ENCODE peak calls at places on chromosomes 7 and 10, in five cellular contexts. One of them, this sample, is unnamed.

GRCh38 chr10:792083-792791 is 102.8 kb upstream of the DIP2C start:
- DNase-seq in Calu3: no peak
- DNase-seq in germinal center: no peak
- DNase-seq in adipocyte: no peak
- DNase-seq in activated naive CD4-positive, alpha-beta T cell treated with anti-CD3 and anti-CD28 coated beads, Interleukin-2, amount 50 U/mL, for 16 hours: no peak
- DNase-seq in this sample: no peak

GRCh38 chr10:79206300-79207095 is 137.7 kb downstream of the ZMIZ1 start:
- DNase-seq in Calu3: no peak
- DNase-seq in germinal center: no peak
- DNase-seq in adipocyte: no peak
- DNase-seq in activated naive CD4-positive, alpha-beta T cell treated with anti-CD3 and anti-CD28 coated beads, Interleukin-2, amount 50 U/mL, for 16 hours: no peak
- DNase-seq in this sample: no peak

GRCh38 chr7:50660040-50660829 is 95.0 kb upstream of the DDC start:
- DNase-seq in Calu3: no peak
- DNase-seq in germinal center: peak; percentile 41
- DNase-seq in adipocyte: no peak
- DNase-seq in activated naive CD4-positive, alpha-beta T cell treated with anti-CD3 and anti-CD28 coated beads, Interleukin-2, amount 50 U/mL, for 16 hours: peak; percentile 21
- DNase-seq in this sample: peak; percentile 51

GRCh38 chr7:20219062-20219445 is 1.9 kb upstream of the MACC1 start:
- DNase-seq in Calu3: no peak
- DNase-seq in germinal center: no peak
- DNase-seq in adipocyte: no peak
- DNase-seq in activated naive CD4-positive, alpha-beta T cell treated with anti-CD3 and anti-CD28 coated beads, Interleukin-2, amount 50 U/mL, for 16 hours: no peak
- DNase-seq in this sample: no peak

GRCh38 chr10:100174699-100175677 is 10.8 kb downstream of the ERLIN1 start:
- DNase-seq in Calu3: no peak
- DNase-seq in germinal center: no peak
- DNase-seq in adipocyte: no peak
- DNase-seq in activated naive CD4-positive, alpha-beta T cell treated with anti-CD3 and anti-CD28 coated beads, Interleukin-2, amount 50 U/mL, for 16 hours: no peak
- DNase-seq in this sample: no peak

GRCh38 chr10:10551595-10551994 is 466.1 kb upstream of the CELF2 start:
- DNase-seq in Calu3: no peak
- DNase-seq in germinal center: no peak
- DNase-seq in adipocyte: no peak
- DNase-seq in activated naive CD4-positive, alpha-beta T cell treated with anti-CD3 and anti-CD28 coated beads, Interleukin-2, amount 50 U/mL, for 16 hours: no peak
- DNase-seq in this sample: no peak

GRCh38 chr7:26048663-26049062 is 103.3 kb upstream of the NFE2L3 start:
- DNase-seq in Calu3: no peak
- DNase-seq in germinal center: no peak
- DNase-seq in adipocyte: no peak
- DNase-seq in activated naive CD4-positive, alpha-beta T cell treated with anti-CD3 and anti-CD28 coated beads, Interleukin-2, amount 50 U/mL, for 16 hours: no peak
- DNase-seq in this sample: no peak

GRCh38 chr10:104259456-104259855 is 4.8 kb downstream of the GSTO1 start:
- DNase-seq in Calu3: no peak
- DNase-seq in germinal center: no peak
- DNase-seq in adipocyte: no peak
- DNase-seq in activated naive CD4-positive, alpha-beta T cell treated with anti-CD3 and anti-CD28 coated beads, Interleukin-2, amount 50 U/mL, for 16 hours: no peak
- DNase-seq in this sample: no peak

GRCh38 chr10:98563811-98564210 is 117.1 kb upstream of the HPS1 start:
- DNase-seq in Calu3: no peak
- DNase-seq in germinal center: no peak
- DNase-seq in adipocyte: no peak
- DNase-seq in activated naive CD4-positive, alpha-beta T cell treated with anti-CD3 and anti-CD28 coated beads, Interleukin-2, amount 50 U/mL, for 16 hours: no peak
- DNase-seq in this sample: no peak

GRCh38 chr7:48427671-48428070 is 256.4 kb downstream of the ABCA13 start:
- DNase-seq in Calu3: no peak
- DNase-seq in germinal center: no peak
- DNase-seq in adipocyte: no peak
- DNase-seq in activated naive CD4-positive, alpha-beta T cell treated with anti-CD3 and anti-CD28 coated beads, Interleukin-2, amount 50 U/mL, for 16 hours: no peak
- DNase-seq in this sample: no peak

GRCh38 chr10:94858022-94858421 is 80.4 kb upstream of the CYP2C9 start:
- DNase-seq in Calu3: no peak
- DNase-seq in germinal center: no peak
- DNase-seq in adipocyte: no peak
- DNase-seq in activated naive CD4-positive, alpha-beta T cell treated with anti-CD3 and anti-CD28 coated beads, Interleukin-2, amount 50 U/mL, for 16 hours: no peak
- DNase-seq in this sample: no peak

GRCh38 chr10:16984242-16984641 is 145.4 kb downstream of the CUBN start:
- DNase-seq in Calu3: no peak
- DNase-seq in germinal center: no peak
- DNase-seq in adipocyte: peak; percentile 48
- DNase-seq in activated naive CD4-positive, alpha-beta T cell treated with anti-CD3 and anti-CD28 coated beads, Interleukin-2, amount 50 U/mL, for 16 hours: no peak
- DNase-seq in this sample: no peak

GRCh38 chr7:31125171-31125570 is 73.1 kb downstream of the ADCYAP1R1 start:
- DNase-seq in Calu3: no peak
- DNase-seq in germinal center: no peak
- DNase-seq in adipocyte: no peak
- DNase-seq in activated naive CD4-positive, alpha-beta T cell treated with anti-CD3 and anti-CD28 coated beads, Interleukin-2, amount 50 U/mL, for 16 hours: no peak
- DNase-seq in this sample: no peak

GRCh38 chr10:2660300-2660699 is 407.0 kb upstream of the PFKP start:
- DNase-seq in Calu3: no peak
- DNase-seq in germinal center: no peak
- DNase-seq in adipocyte: no peak
- DNase-seq in activated naive CD4-positive, alpha-beta T cell treated with anti-CD3 and anti-CD28 coated beads, Interleukin-2, amount 50 U/mL, for 16 hours: no peak
- DNase-seq in this sample: no peak

GRCh38 chr7:128937271-128937646 is 468 bp upstream of the IRF5 start:
- DNase-seq in Calu3: no peak
- DNase-seq in germinal center: no peak
- DNase-seq in adipocyte: no peak
- DNase-seq in activated naive CD4-positive, alpha-beta T cell treated with anti-CD3 and anti-CD28 coated beads, Interleukin-2, amount 50 U/mL, for 16 hours: no peak
- DNase-seq in this sample: no peak

GRCh38 chr10:117164878-117165556 is 26.9 kb upstream of the VAX1 start:
- DNase-seq in Calu3: no peak
- DNase-seq in germinal center: no peak
- DNase-seq in adipocyte: peak; percentile 16
- DNase-seq in activated naive CD4-positive, alpha-beta T cell treated with anti-CD3 and anti-CD28 coated beads, Interleukin-2, amount 50 U/mL, for 16 hours: no peak
- DNase-seq in this sample: no peak

GRCh38 chr10:116490028-116490662 is 55.6 kb upstream of the PNLIP start:
- DNase-seq in Calu3: no peak
- DNase-seq in germinal center: peak; percentile 12
- DNase-seq in adipocyte: peak; percentile 62
- DNase-seq in activated naive CD4-positive, alpha-beta T cell treated with anti-CD3 and anti-CD28 coated beads, Interleukin-2, amount 50 U/mL, for 16 hours: no peak
- DNase-seq in this sample: no peak

GRCh38 chr10:115975031-115975430 is 298.0 kb downstream of the GFRA1 start:
- DNase-seq in Calu3: no peak
- DNase-seq in germinal center: no peak
- DNase-seq in adipocyte: no peak
- DNase-seq in activated naive CD4-positive, alpha-beta T cell treated with anti-CD3 and anti-CD28 coated beads, Interleukin-2, amount 50 U/mL, for 16 hours: no peak
- DNase-seq in this sample: no peak

GRCh38 chr10:83612746-83613145 is 526.6 kb upstream of the GHITM start:
- DNase-seq in Calu3: no peak
- DNase-seq in germinal center: no peak
- DNase-seq in adipocyte: no peak
- DNase-seq in activated naive CD4-positive, alpha-beta T cell treated with anti-CD3 and anti-CD28 coated beads, Interleukin-2, amount 50 U/mL, for 16 hours: no peak
- DNase-seq in this sample: no peak

GRCh38 chr10:15083674-15084501 is 4.7 kb downstream of the ACBD7 start:
- DNase-seq in Calu3: peak; percentile 3
- DNase-seq in germinal center: no peak
- DNase-seq in adipocyte: no peak
- DNase-seq in activated naive CD4-positive, alpha-beta T cell treated with anti-CD3 and anti-CD28 coated beads, Interleukin-2, amount 50 U/mL, for 16 hours: no peak
- DNase-seq in this sample: no peak

GRCh38 chr10:14578060-14578952 is 196.4 kb downstream of the FAM107B start:
- DNase-seq in Calu3: peak; percentile 67
- DNase-seq in germinal center: no peak
- DNase-seq in adipocyte: peak; percentile 51
- DNase-seq in activated naive CD4-positive, alpha-beta T cell treated with anti-CD3 and anti-CD28 coated beads, Interleukin-2, amount 50 U/mL, for 16 hours: no peak
- DNase-seq in this sample: no peak

GRCh38 chr7:151623766-151624165 is 104.1 kb upstream of the RHEB start:
- DNase-seq in Calu3: no peak
- DNase-seq in germinal center: no peak
- DNase-seq in adipocyte: no peak
- DNase-seq in activated naive CD4-positive, alpha-beta T cell treated with anti-CD3 and anti-CD28 coated beads, Interleukin-2, amount 50 U/mL, for 16 hours: no peak
- DNase-seq in this sample: no peak

GRCh38 chr7:95396136-95397032 is at the start of gene PON3:
- DNase-seq in Calu3: peak; percentile 58
- DNase-seq in germinal center: peak; percentile 15
- DNase-seq in adipocyte: no peak
- DNase-seq in activated naive CD4-positive, alpha-beta T cell treated with anti-CD3 and anti-CD28 coated beads, Interleukin-2, amount 50 U/mL, for 16 hours: peak; percentile 14
- DNase-seq in this sample: peak; percentile 8

GRCh38 chr10:58675321-58675720 is 162.6 kb downstream of the BICC1 start:
- DNase-seq in Calu3: no peak
- DNase-seq in germinal center: no peak
- DNase-seq in adipocyte: peak; percentile 48
- DNase-seq in activated naive CD4-positive, alpha-beta T cell treated with anti-CD3 and anti-CD28 coated beads, Interleukin-2, amount 50 U/mL, for 16 hours: no peak
- DNase-seq in this sample: no peak

GRCh38 chr10:11533328-11533781 is 78.1 kb downstream of the USP6NL start:
- DNase-seq in Calu3: peak; percentile 10
- DNase-seq in germinal center: no peak
- DNase-seq in adipocyte: peak; percentile 61
- DNase-seq in activated naive CD4-positive, alpha-beta T cell treated with anti-CD3 and anti-CD28 coated beads, Interleukin-2, amount 50 U/mL, for 16 hours: no peak
- DNase-seq in this sample: no peak

GRCh38 chr7:134954197-134955082 is 31.9 kb upstream of the AGBL3 start:
- DNase-seq in Calu3: no peak
- DNase-seq in germinal center: peak; percentile 7
- DNase-seq in adipocyte: peak; percentile 77
- DNase-seq in activated naive CD4-positive, alpha-beta T cell treated with anti-CD3 and anti-CD28 coated beads, Interleukin-2, amount 50 U/mL, for 16 hours: no peak
- DNase-seq in this sample: no peak

GRCh38 chr7:124992881-124993562 is 63.4 kb upstream of the POT1 start:
- DNase-seq in Calu3: peak; percentile 47
- DNase-seq in germinal center: no peak
- DNase-seq in adipocyte: peak; percentile 89
- DNase-seq in activated naive CD4-positive, alpha-beta T cell treated with anti-CD3 and anti-CD28 coated beads, Interleukin-2, amount 50 U/mL, for 16 hours: no peak
- DNase-seq in this sample: no peak

GRCh38 chr7:84633-85020 is 107.7 kb upstream of the FAM20C start:
- DNase-seq in Calu3: no peak
- DNase-seq in germinal center: no peak
- DNase-seq in adipocyte: no peak
- DNase-seq in activated naive CD4-positive, alpha-beta T cell treated with anti-CD3 and anti-CD28 coated beads, Interleukin-2, amount 50 U/mL, for 16 hours: no peak
- DNase-seq in this sample: no peak

GRCh38 chr7:112416127-112416526 is 34.1 kb upstream of the IFRD1 start:
- DNase-seq in Calu3: no peak
- DNase-seq in germinal center: no peak
- DNase-seq in adipocyte: no peak
- DNase-seq in activated naive CD4-positive, alpha-beta T cell treated with anti-CD3 and anti-CD28 coated beads, Interleukin-2, amount 50 U/mL, for 16 hours: no peak
- DNase-seq in this sample: no peak

GRCh38 chr7:155878674-155879073 is 66.4 kb upstream of the SHH start:
- DNase-seq in Calu3: no peak
- DNase-seq in germinal center: no peak
- DNase-seq in adipocyte: no peak
- DNase-seq in activated naive CD4-positive, alpha-beta T cell treated with anti-CD3 and anti-CD28 coated beads, Interleukin-2, amount 50 U/mL, for 16 hours: no peak
- DNase-seq in this sample: no peak

GRCh38 chr7:109964780-109965179 is 1126.1 kb upstream of the LRRN3 start:
- DNase-seq in Calu3: no peak
- DNase-seq in germinal center: no peak
- DNase-seq in adipocyte: no peak
- DNase-seq in activated naive CD4-positive, alpha-beta T cell treated with anti-CD3 and anti-CD28 coated beads, Interleukin-2, amount 50 U/mL, for 16 hours: no peak
- DNase-seq in this sample: no peak

GRCh38 chr10:82358486-82359097 is 483.6 kb downstream of the NRG3 start:
- DNase-seq in Calu3: no peak
- DNase-seq in germinal center: no peak
- DNase-seq in adipocyte: no peak
- DNase-seq in activated naive CD4-positive, alpha-beta T cell treated with anti-CD3 and anti-CD28 coated beads, Interleukin-2, amount 50 U/mL, for 16 hours: no peak
- DNase-seq in this sample: no peak

This sample was measured in activated gamma-delta T cell treated with Interleukin-2 at 50 U/mL for 16 hours.